ENCODE peak calls at places on chromosomes 7 and 10, in four cellular contexts. H, M, E and N are unnamed samples.

GRCh38 chr10:24544776-24545175 is 178.9 kb downstream of the ARHGAP21 start:
- DNase-seq in M (no peak), H (no peak), E (no peak), N (no peak)

GRCh38 chr7:21108182-21108581 is 319.7 kb upstream of the SP4 start:
- DNase-seq in E (no peak), M (no peak), H (no peak), N (no peak)

GRCh38 chr10:794382-794956 is 105.0 kb upstream of the DIP2C start:
- DNase-seq in H (no peak), M (no peak), E (no peak), N (no peak)

GRCh38 chr10:72291019-72291532 is 17.4 kb downstream of the DDIT4 start:
- DNase-seq in E (no peak), M (no peak), H (no peak), N (peak)

GRCh38 chr10:131792011-131792651 is 108.7 kb upstream of the PPP2R2D start:
- DNase-seq in M (no peak), E (no peak), H (no peak), N (no peak)

GRCh38 chr7:113504142-113504541 is 385.8 kb upstream of the SMIM30 start:
- DNase-seq in H (no peak), M (peak), E (no peak), N (no peak)

GRCh38 chr10:77274046-77274795 is 363.4 kb downstream of the KCNMA1 start:
- DNase-seq in E (no peak), M (no peak), H (no peak), N (no peak)

GRCh38 chr10:89537361-89537760 is 2.0 kb upstream of the SLC16A12 start:
- DNase-seq in H (no peak), E (no peak), M (no peak), N (no peak)

GRCh38 chr7:18265611-18266281 is 229.8 kb upstream of the HDAC9 start:
- DNase-seq in H (no peak), M (no peak), E (no peak), N (no peak)

GRCh38 chr7:140068033-140068432 is 5.3 kb upstream of the PARP12 start:
- DNase-seq in H (no peak), E (no peak), M (no peak), N (no peak)

GRCh38 chr7:836429-836828 is 4.2 kb downstream of the SUN1 start:
- DNase-seq in E (no peak), H (no peak), M (peak), N (no peak)

GRCh38 chr7:42913591-42913990 is 1.7 kb upstream of the C7orf25 start:
- DNase-seq in M (no peak), E (peak), H (no peak), N (peak)

GRCh38 chr7:24572014-24572413 is 1.2 kb upstream of the PALS2 start:
- DNase-seq in M (no peak), H (no peak), E (no peak), N (peak)

GRCh38 chr7:27846388-27846787 is 106.4 kb downstream of the TAX1BP1 start:
- DNase-seq in E (no peak), H (no peak), M (no peak), N (no peak)

GRCh38 chr10:79491171-79491835 is 21.0 kb upstream of the EIF5AL1 start:
- DNase-seq in E (no peak), M (no peak), H (peak), N (no peak)

DNA sequence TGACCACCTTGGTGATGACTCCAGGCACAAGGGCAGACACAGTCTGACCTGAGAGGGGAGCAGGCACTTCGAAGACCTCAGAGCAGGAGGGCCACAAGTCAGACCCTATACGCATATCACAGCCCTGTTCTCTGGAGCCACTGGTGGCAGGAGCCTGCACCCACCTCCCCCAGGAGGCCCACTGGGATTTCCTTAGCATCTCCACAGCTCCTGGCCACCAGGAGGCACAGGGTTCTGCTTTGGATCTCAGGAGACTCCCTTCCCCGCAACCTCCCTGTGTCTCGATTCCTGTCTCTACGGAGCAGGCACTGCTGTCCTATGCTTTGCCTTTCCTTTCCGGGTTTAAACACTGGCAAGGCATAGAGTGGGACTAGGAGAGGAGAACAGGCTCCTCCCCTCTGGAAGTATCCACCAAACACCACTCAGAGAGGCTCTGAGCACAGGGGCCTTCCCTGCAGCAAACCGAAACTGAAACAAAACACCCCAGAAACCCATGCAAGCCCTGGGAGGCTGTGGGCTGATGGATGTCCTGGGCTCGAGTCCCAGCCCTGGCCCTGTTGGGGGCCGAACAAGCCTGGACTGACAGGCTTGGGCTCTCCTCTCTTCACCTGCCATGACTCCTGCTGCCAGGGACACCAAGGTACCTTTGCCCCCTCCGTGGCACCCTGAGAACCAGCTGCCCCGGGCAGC is 166.3 kb downstream of the NEURL1 start:
- DNase-seq in M (no peak), E (peak), H (peak), N (peak)
- TF ChIP-seq CTCF in M (peak), E (peak), H (no peak), N (peak)

GRCh38 chr10:100987685-100988049 is 324 bp downstream of the TWNK start:
- DNase-seq in H (no peak), M (no peak), E (peak), N (no peak)

GRCh38 chr10:100988166-100988565 is 823 bp downstream of the TWNK start:
- DNase-seq in H (no peak), E (peak), M (no peak), N (no peak)

GRCh38 chr10:100986952-100987684 is at the start of the genes MRPL43 and TWNK:
- DNase-seq in H (peak), M (peak), E (peak), N (peak)

GRCh38 chr10:100985336-100985735 is 2.0 kb downstream of the MRPL43 start:
- DNase-seq in M (no peak), E (no peak), H (no peak), N (no peak)

DNA sequence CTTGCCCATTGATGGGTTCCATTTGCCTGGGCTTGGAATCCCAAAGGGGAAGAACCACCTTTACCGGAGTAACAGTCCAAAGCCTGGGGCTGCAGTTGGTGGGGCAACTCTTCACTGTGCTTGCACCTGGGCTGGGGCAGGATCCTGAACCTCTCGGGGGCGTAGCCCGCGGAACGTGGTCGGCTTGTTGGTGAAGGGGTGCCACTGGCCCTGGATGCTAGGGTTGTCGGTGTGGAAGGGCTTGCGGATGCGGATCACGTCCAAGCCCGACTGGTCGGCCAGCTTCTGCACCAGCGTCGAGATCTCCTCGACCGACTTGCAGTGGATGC is 710 bp downstream of the MRPL43 start:
- DNase-seq in M (no peak), E (peak), H (no peak), N (no peak)
- TF ChIP-seq CTCF in M (no peak), E (no peak), H (no peak), N (no peak)

GRCh38 chr7:78479348-78479747 is 680.8 kb downstream of the PHTF2 start:
- DNase-seq in H (no peak), M (peak), E (no peak), N (no peak)
- TF ChIP-seq CTCF in H (no peak), M (no peak), E (no peak), N (no peak)

DNA sequence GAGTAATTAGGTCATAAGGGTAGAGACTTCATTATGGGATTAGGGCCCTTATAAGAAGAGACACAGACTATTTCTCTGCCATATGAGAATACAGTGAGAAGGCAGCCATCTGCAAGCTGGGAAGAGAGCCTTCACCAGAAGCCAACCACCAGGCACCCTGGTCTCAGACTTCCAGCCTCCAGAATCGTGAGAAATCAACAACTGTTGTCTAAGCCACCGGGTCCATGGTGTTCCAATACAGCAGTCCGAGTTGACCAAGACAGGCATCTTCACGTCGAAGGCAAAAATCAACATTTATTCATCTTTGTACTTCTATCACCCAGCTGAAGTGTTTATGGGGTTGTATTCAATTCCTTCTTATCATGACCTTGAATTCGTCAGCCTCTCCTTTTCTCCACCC is 5.3 kb downstream of the TUBAL3 start:
- DNase-seq in H (no peak), E (no peak), M (no peak), N (no peak)
- TF ChIP-seq CTCF in H (no peak), E (no peak), M (no peak), N (no peak)

GRCh38 chr7:51665045-51665785 is 348.6 kb upstream of the COBL start:
- DNase-seq in E (no peak), H (no peak), M (no peak), N (no peak)

GRCh38 chr7:51666261-51666660 is 349.7 kb upstream of the COBL start:
- DNase-seq in H (no peak), E (no peak), M (peak), N (no peak)

DNA sequence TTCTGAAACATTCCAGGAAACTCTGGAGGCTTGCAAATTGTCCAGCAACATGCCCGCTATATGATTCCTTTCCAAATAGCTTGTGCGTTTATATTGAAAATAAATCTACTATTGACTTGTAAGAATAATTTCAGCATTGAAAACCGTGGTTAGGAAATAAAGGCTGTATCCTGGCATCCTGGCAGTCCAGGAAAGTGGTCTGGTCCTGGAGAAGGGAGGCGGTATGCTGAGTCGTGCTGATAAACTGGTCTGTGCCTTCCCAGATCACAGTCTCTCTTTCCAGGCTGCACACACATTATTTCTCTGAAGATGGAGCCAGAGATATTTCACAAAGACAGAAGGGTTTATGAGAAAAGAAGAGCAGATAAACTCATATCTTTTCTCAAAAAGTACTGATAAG is 350.1 kb upstream of the COBL start:
- DNase-seq in M (no peak), H (no peak), E (no peak), N (no peak)
- TF ChIP-seq CTCF in M (no peak), H (no peak), E (no peak), N (no peak)

GRCh38 chr10:22852712-22853353 is 75.0 kb upstream of the ARMC3 start:
- DNase-seq in M (no peak), E (no peak), H (no peak), N (no peak)

GRCh38 chr10:22853906-22854447 is 73.9 kb upstream of the ARMC3 start:
- DNase-seq in E (no peak), H (no peak), M (no peak), N (no peak)

GRCh38 chr10:22851865-22852239 is 76.0 kb upstream of the ARMC3 start:
- DNase-seq in M (no peak), E (no peak), H (no peak), N (no peak)

GRCh38 chr10:22856444-22857074 is 71.3 kb upstream of the ARMC3 start:
- DNase-seq in E (no peak), M (no peak), H (no peak), N (no peak)

GRCh38 chr10:22854935-22855421 is 72.9 kb upstream of the ARMC3 start:
- DNase-seq in E (no peak), M (peak), H (no peak), N (no peak)
- TF ChIP-seq CTCF in E (no peak), M (peak), H (no peak), N (no peak)